ENCODE peak calls at places on chromosomes 5 and 9, in seven cellular contexts. X, N, Y, T, V, I and G are unnamed samples.

GRCh38 chr5:4661326-4661725 is 478.8 kb upstream of the ADAMTS16 start:
- DNase-seq in Y (no peak), T (no peak), I (no peak), V (no peak), X (no peak), N (no peak), G (no peak)

GRCh38 chr9:4620881-4621555 is 41.1 kb upstream of the PLPP6 start:
- DNase-seq in X (no peak), Y (no peak), N (no peak), I (no peak), V (peak; percentile 16), T (peak; percentile 72), G (peak; percentile 30)

GRCh38 chr5:170573660-170574059 is 69.8 kb downstream of the KCNIP1 start:
- DNase-seq in N (no peak), T (no peak), Y (no peak), V (peak; percentile 10), I (no peak), X (no peak), G (peak; percentile 17)

GRCh38 chr5:137666109-137666850 is 69.6 kb downstream of the KLHL3 start:
- DNase-seq in V (peak; percentile 21), T (peak; percentile 11), I (peak; percentile 70), N (no peak), X (no peak), Y (peak; percentile 12), G (peak; percentile 20)

GRCh38 chr5:79794347-79794746 is 104.7 kb downstream of the CMYA5 start:
- DNase-seq in V (no peak), X (no peak), N (no peak), I (no peak), T (no peak), Y (no peak), G (no peak)

GRCh38 chr9:105690742-105691141 is 3.6 kb upstream of the TMEM38B start:
- DNase-seq in V (no peak), N (no peak), Y (no peak), X (no peak), I (no peak), T (peak; percentile 36), G (no peak)

GRCh38 chr5:168195110-168195509 is 96.3 kb upstream of the WWC1 start:
- DNase-seq in X (no peak), I (no peak), T (no peak), V (no peak), N (no peak), Y (no peak), G (no peak)

GRCh38 chr5:32583582-32584232 is 1.6 kb upstream of the SUB1 start:
- DNase-seq in V (no peak), N (no peak), I (no peak), Y (no peak), T (no peak), X (no peak), G (no peak)

GRCh38 chr9:126146254-126147145 is 180.1 kb upstream of the MVB12B start:
- DNase-seq in I (no peak), N (no peak), X (no peak), Y (no peak), V (no peak), T (no peak), G (no peak)

GRCh38 chr9:97711223-97711626 is 14.1 kb upstream of the XPA start:
- DNase-seq in V (no peak), X (no peak), N (no peak), I (no peak), Y (no peak), T (no peak), G (no peak)

GRCh38 chr5:169197343-169197742 is 103.6 kb downstream of the SLIT3 start:
- DNase-seq in V (no peak), N (no peak), T (peak; percentile 32), X (no peak), I (peak; percentile 57), Y (peak; percentile 20), G (no peak)

GRCh38 chr5:15573594-15573993 is 73.6 kb downstream of the FBXL7 start:
- DNase-seq in I (no peak), X (no peak), T (peak; percentile 9), N (no peak), Y (no peak), V (peak; percentile 17), G (peak; percentile 13)

GRCh38 chr5:26054594-26054993 is 983.8 kb downstream of the CDH9 start:
- DNase-seq in I (no peak), X (no peak), N (no peak), T (no peak), Y (no peak), V (no peak), G (no peak)

DNA sequence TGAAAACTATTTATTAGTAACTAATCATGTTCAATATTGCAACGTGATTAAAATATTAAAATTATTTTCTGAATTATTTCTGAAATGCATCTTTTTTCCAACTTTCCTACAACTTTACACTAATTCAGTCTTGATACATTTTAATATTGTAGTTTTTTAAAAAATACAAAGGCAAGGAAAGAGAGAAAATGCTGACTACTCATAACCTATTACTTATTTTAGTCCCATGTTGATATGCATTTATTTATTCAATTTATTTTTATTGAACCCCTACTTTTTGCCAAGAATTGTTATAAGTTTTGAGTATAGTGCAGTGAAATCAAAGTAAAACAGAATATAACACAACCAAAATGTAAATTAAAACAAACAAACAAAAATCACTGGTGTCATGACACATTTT is 978.2 kb downstream of the CDH9 start:
- DNase-seq in Y (no peak), V (no peak), T (no peak), N (no peak), X (no peak), I (no peak), G (no peak)
- H3K4me3 ChIP-seq in Y (no peak overlapping the region), V (no peak overlapping the region), T (no peak overlapping the region), N (no peak overlapping the region), X (no peak overlapping the region), I (no peak overlapping the region), G (no peak overlapping the region)

GRCh38 chr5:77082280-77082679 is 4.8 kb downstream of the ZBED3 start:
- DNase-seq in Y (no peak), V (no peak), I (no peak), N (no peak), T (no peak), X (no peak), G (no peak)

GRCh38 chr5:77083088-77083487 is 4.0 kb downstream of the ZBED3 start:
- DNase-seq in Y (no peak), I (no peak), V (no peak), T (no peak), N (no peak), X (no peak), G (no peak)

GRCh38 chr5:77080905-77081304 is 6.2 kb downstream of the ZBED3 start:
- DNase-seq in V (no peak), N (no peak), X (no peak), I (no peak), Y (no peak), T (no peak), G (no peak)

GRCh38 chr5:77087484-77088291 is 603 bp upstream of the ZBED3 start:
- DNase-seq in V (no peak), N (no peak), Y (peak; percentile 16), I (peak; percentile 58), T (peak; percentile 60), X (no peak), G (peak; percentile 82)

GRCh38 chr5:77086611-77087483 is at the start of gene ZBED3:
- DNase-seq in N (peak; percentile 77), V (peak; percentile 85), T (peak; percentile 87), X (peak; percentile 80), Y (peak; percentile 63), I (peak; percentile 90), G (peak; percentile 89)
- TF ChIP-seq CTCF in N (peak; percentile 16), V (peak; percentile 9), T (peak; percentile 11), X (no peak), Y (peak; percentile 5), I (peak; percentile 35), G (peak; percentile 27)

GRCh38 chr9:124242331-124243194 is 15.2 kb upstream of the NEK6 start:
- DNase-seq in T (peak; percentile 39), Y (peak; percentile 55), X (peak; percentile 73), V (peak; percentile 67), I (no peak), N (peak; percentile 45), G (peak; percentile 36)
- H3K4me3 ChIP-seq in T (peak overlapping the region; percentile 18), Y (peak overlapping the region; percentile 41), X (peak overlapping the region; percentile 48), V (peak overlapping the region; percentile 39), I (no peak overlapping the region), N (peak overlapping the region; percentile 19), G (no peak overlapping the region)

GRCh38 chr9:77142366-77142765 is 35.0 kb upstream of the VPS13A start:
- DNase-seq in Y (no peak), V (no peak), T (no peak), X (no peak), I (no peak), N (no peak), G (no peak)
- TF ChIP-seq CTCF in Y (no peak), V (no peak), T (no peak), X (no peak), I (no peak), N (no peak), G (no peak)